ENCODE peak calls at places on chromosomes 5 and 9, in four cellular contexts. M is RWPE1, O is sigmoid colon, R is posterior cingulate gyrus. W is an unnamed sample.

GRCh38 chr9:14186096-14186495 is 127.8 kb downstream of the NFIB start:
- DNase-seq in M (no peak), O (no peak), R (no peak), W (no peak)

GRCh38 chr5:38796000-38796738 is 49.6 kb upstream of the OSMR start:
- DNase-seq in M (no peak), O (peak), R (no peak), W (no peak)

GRCh38 chr5:151717390-151717789 is 30.7 kb upstream of the SPARC start:
- DNase-seq in M (no peak), O (no peak), R (no peak), W (no peak)

GRCh38 chr5:159644053-159644452 is 272.2 kb upstream of the ADRA1B start:
- DNase-seq in M (no peak), O (no peak), R (no peak), W (no peak)

GRCh38 chr9:133844876-133845658 is 106.9 kb upstream of the SARDH start:
- DNase-seq in M (no peak), O (peak), R (no peak), W (no peak)

GRCh38 chr5:159874308-159874707 is 42.0 kb upstream of the ADRA1B start:
- DNase-seq in M (peak), O (no peak), R (no peak), W (no peak)

GRCh38 chr5:55577353-55578060 is 42.7 kb upstream of the PLPP1 start:
- DNase-seq in M (peak), O (peak), R (no peak), W (no peak)

GRCh38 chr9:132769895-132770774 is 99.9 kb downstream of the GTF3C4 start:
- DNase-seq in M (peak), O (peak), R (peak), W (peak)

GRCh38 chr5:170333161-170333909 is 35.8 kb upstream of the LCP2 start:
- DNase-seq in M (no peak), O (no peak), R (no peak), W (no peak)

GRCh38 chr9:91421022-91421765 is 2.4 kb downstream of the NFIL3 start:
- DNase-seq in M (peak), O (peak), R (peak), W (peak)